ENCODE peak calls at places on chromosomes 7 and 10, in six cellular contexts. Q, V, R, F, B and I are unnamed samples.

GRCh38 chr10:25078659-25079429 is 62.4 kb downstream of the THNSL1 start:
- DNase-seq in V (no peak), R (no peak), F (no peak), B (no peak), Q (no peak), I (peak)

GRCh38 chr7:150787321-150788281 is 12.6 kb downstream of the TMEM176B start:
- DNase-seq in R (no peak), Q (no peak), B (peak), V (peak), F (peak), I (no peak)

GRCh38 chr7:139340808-139341057 is 404 bp upstream of the FMC1 start:
- DNase-seq in R (no peak), V (no peak), Q (no peak), B (no peak), F (no peak), I (no peak)

GRCh38 chr7:95986136-95986535 is 213.8 kb downstream of the DYNC1I1 start:
- DNase-seq in F (no peak), Q (no peak), V (no peak), R (no peak), B (no peak), I (peak)

GRCh38 chr10:115830260-115830970 is 442.6 kb downstream of the GFRA1 start:
- DNase-seq in Q (no peak), F (peak), B (no peak), R (no peak), V (no peak), I (no peak)

GRCh38 chr7:13257661-13258060 is 570.2 kb downstream of the ARL4A start:
- DNase-seq in B (no peak), F (peak), V (no peak), R (no peak), Q (no peak), I (no peak)

GRCh38 chr7:142436601-142437000 is 178.7 kb upstream of the PRSS58 start:
- DNase-seq in B (no peak), Q (no peak), R (no peak), V (no peak), F (peak), I (no peak)

GRCh38 chr10:77836299-77836820 is 90.2 kb downstream of the DLG5 start:
- DNase-seq in Q (peak), B (no peak), F (peak), R (no peak), V (no peak), I (peak)

GRCh38 chr7:12712236-12712635 is 24.8 kb downstream of the ARL4A start:
- DNase-seq in B (no peak), R (no peak), V (no peak), Q (no peak), F (no peak), I (no peak)

GRCh38 chr7:12250232-12250631 is 39.1 kb downstream of the TMEM106B start:
- DNase-seq in F (no peak), B (no peak), Q (no peak), V (no peak), R (no peak), I (no peak)

GRCh38 chr10:12788277-12788676 is 213.2 kb downstream of the CCDC3 start:
- DNase-seq in V (no peak), F (no peak), R (no peak), Q (no peak), B (no peak), I (no peak)

GRCh38 chr10:1414893-1415292 is 322.4 kb downstream of the ADARB2 start:
- DNase-seq in F (no peak), V (no peak), Q (no peak), R (no peak), B (no peak), I (no peak)

GRCh38 chr10:106981461-106981850 is 183.1 kb downstream of the SORCS1 start:
- DNase-seq in R (no peak), B (no peak), F (no peak), Q (no peak), V (no peak), I (no peak)

GRCh38 chr10:130434446-130435385 is 298.5 kb downstream of the GLRX3 start:
- DNase-seq in R (no peak), B (no peak), V (no peak), Q (no peak), F (no peak), I (no peak)

GRCh38 chr10:7329219-7329618 is 81.6 kb downstream of the SFMBT2 start:
- DNase-seq in F (no peak), B (no peak), V (no peak), R (no peak), Q (no peak), I (no peak)